ENCODE peak calls at places on chromosomes 7 and 10, in four cellular contexts. X is cardiac fibroblast, Y is A549, A is glutamatergic neuron. T is an unnamed sample.
A peak's percentile ranks its signal among the peaks of the same experiment; 100 is the strongest.

GRCh38 chr10:90218846-90219245 is 517.5 kb downstream of the KIF20B start:
- DNase-seq in X (no peak), Y (no peak), A (no peak), T (no peak)

GRCh38 chr7:7521259-7521658 is 14.4 kb downstream of the COL28A1 start:
- DNase-seq in X (no peak), Y (peak; percentile 37), A (no peak), T (no peak)

GRCh38 chr10:31999261-31999660 is 57.0 kb downstream of the KIF5B start:
- DNase-seq in X (no peak), Y (no peak), A (no peak), T (no peak)

GRCh38 chr10:60280475-60280874 is 109.2 kb downstream of the ANK3 start:
- DNase-seq in X (no peak), Y (no peak), A (no peak), T (no peak)

GRCh38 chr10:14648042-14648765 is 126.5 kb downstream of the FAM107B start:
- DNase-seq in X (peak; percentile 51), Y (no peak), A (peak; percentile 48), T (no peak)

GRCh38 chr10:127085957-127086356 is 110.4 kb downstream of the INSYN2A start:
- DNase-seq in X (no peak), Y (no peak), A (no peak), T (no peak)

GRCh38 chr7:143882611-143883078 is 19.3 kb downstream of the TCAF1 start:
- DNase-seq in X (peak; percentile 51), Y (no peak), A (peak; percentile 90), T (no peak)

GRCh38 chr7:22647451-22648257 is 79.3 kb upstream of the IL6 start:
- DNase-seq in X (peak; percentile 93), Y (no peak), A (no peak), T (peak; percentile 38)

GRCh38 chr10:132616170-132616994 is 78.8 kb downstream of the INPP5A start:
- DNase-seq in X (no peak), Y (no peak), A (no peak), T (no peak)

GRCh38 chr10:130648807-130649206 is 512.6 kb downstream of the GLRX3 start:
- DNase-seq in X (no peak), Y (no peak), A (no peak), T (no peak)

GRCh38 chr10:132103116-132103910 is 37.6 kb downstream of the JAKMIP3 start:
- DNase-seq in X (no peak), Y (no peak), A (no peak), T (no peak)

GRCh38 chr7:129853661-129854268 is 99.0 kb downstream of the UBE2H start:
- DNase-seq in X (peak; percentile 72), Y (peak; percentile 27), A (no peak), T (peak; percentile 97)

GRCh38 chr10:30027057-30028005 is 32.1 kb downstream of the JCAD start:
- DNase-seq in X (no peak), Y (peak; percentile 32), A (no peak), T (peak; percentile 88)

GRCh38 chr10:127034224-127034623 is 129.0 kb downstream of the DOCK1 start:
- DNase-seq in X (no peak), Y (no peak), A (no peak), T (no peak)

GRCh38 chr10:4240641-4241197 is 455.7 kb upstream of the KLF6 start:
- DNase-seq in X (peak; percentile 88), Y (no peak), A (no peak), T (no peak)

GRCh38 chr10:99235469-99235871 is at the start of gene HPSE2:
- DNase-seq in X (no peak), Y (no peak), A (no peak), T (no peak)

GRCh38 chr7:81482600-81483186 is 287.2 kb downstream of the HGF start:
- DNase-seq in X (peak; percentile 70), Y (peak; percentile 57), A (no peak), T (peak; percentile 22)

GRCh38 chr7:4575254-4575653 is 106.8 kb upstream of the FOXK1 start:
- DNase-seq in X (no peak), Y (no peak), A (no peak), T (no peak)

GRCh38 chr10:47035447-47036337 is 124.5 kb downstream of the PTPN20 start:
- DNase-seq in X (no peak), Y (no peak), A (no peak), T (no peak)

GRCh38 chr10:28984431-28984830 is 304.4 kb upstream of the LYZL1 start:
- DNase-seq in X (peak; percentile 93), Y (peak; percentile 76), A (no peak), T (peak; percentile 99)

GRCh38 chr7:8817448-8818036 is 384.1 kb downstream of the NXPH1 start:
- DNase-seq in X (no peak), Y (no peak), A (no peak), T (no peak)

GRCh38 chr7:105611856-105612775 is 30.8 kb upstream of the EFCAB10 start:
- DNase-seq in X (peak; percentile 41), Y (no peak), A (no peak), T (no peak)

GRCh38 chr10:74310652-74311257 is 159.7 kb downstream of the ADK start:
- DNase-seq in X (no peak), Y (no peak), A (no peak), T (no peak)

DNA sequence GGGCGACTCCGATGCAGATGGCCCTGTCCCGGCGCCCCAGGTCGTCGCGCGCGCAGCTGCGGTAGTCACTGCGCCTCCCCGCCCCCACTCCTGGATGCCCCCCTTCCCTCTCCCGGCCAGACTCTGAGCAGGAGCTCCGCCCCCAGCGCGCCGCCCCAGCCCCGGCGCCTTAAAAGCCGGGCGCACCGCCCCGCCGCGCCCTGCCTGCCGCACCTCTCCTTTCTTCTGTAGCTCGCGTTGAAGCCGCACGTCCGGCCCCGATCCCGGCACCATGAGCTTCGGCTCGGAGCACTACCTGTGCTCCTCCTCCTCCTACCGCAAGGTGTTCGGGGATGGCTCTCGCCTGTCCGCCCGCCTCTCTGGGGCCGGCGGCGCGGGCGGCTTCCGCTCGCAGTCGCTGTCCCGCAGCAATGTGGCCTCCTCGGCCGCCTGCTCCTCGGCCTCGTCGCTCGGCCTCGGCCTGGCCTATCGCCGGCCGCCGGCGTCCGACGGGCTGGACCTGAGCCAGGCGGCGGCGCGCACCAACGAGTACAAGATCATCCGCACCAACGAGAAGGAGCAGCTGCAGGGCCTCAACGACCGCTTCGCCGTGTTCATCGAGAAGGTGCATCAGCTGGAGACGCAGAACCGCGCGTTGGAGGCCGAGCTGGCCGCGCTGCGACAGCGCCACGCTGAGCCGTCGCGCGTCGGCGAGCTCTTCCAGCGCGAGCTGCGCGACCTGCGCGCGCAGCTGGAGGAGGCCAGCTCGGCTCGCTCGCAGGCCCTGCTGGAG is at the start of gene INA:
- DNase-seq in X (peak; percentile 23), Y (peak; percentile 76), A (peak; percentile 92), T (no peak)
- TF ChIP-seq CTCF in X (no peak), Y (peak; percentile 23), A (peak; percentile 20), T (no peak)

GRCh38 chr10:123165445-123166072 is 11.4 kb downstream of the BUB3 start:
- DNase-seq in X (no peak), Y (no peak), A (no peak), T (no peak)
- TF ChIP-seq CTCF in X (no peak), Y (no peak), A (no peak), T (no peak)

GRCh38 chr7:121623130-121623872 is 227.2 kb upstream of the FAM3C start:
- DNase-seq in X (no peak), Y (no peak), A (no peak), T (no peak)

GRCh38 chr7:121620953-121621606 is 225.0 kb upstream of the FAM3C start:
- DNase-seq in X (no peak), Y (no peak), A (no peak), T (no peak)

GRCh38 chr7:121620206-121620605 is 224.1 kb upstream of the FAM3C start:
- DNase-seq in X (no peak), Y (no peak), A (no peak), T (no peak)

GRCh38 chr7:121624922-121625321 is 228.8 kb upstream of the FAM3C start:
- DNase-seq in X (peak; percentile 59), Y (no peak), A (no peak), T (no peak)

DNA sequence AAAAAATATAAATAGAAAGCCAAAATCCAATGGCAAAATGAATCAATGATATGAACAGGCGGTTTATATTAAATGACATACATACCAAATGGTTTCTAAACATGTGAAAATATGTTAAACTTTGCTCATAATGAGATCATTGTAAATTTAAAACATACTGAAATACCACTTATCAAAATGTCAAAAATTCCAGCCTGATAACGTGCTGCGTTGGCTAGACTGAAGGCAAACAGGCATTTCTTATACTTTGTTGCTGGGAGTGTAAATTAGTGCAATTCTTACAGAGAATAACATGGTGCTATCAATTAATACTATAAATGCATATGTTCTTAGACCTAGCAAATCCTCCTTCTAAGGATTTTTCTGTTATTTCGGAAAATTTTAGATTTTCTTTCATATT is 225.8 kb upstream of the FAM3C start:
- DNase-seq in X (no peak), Y (no peak), A (no peak), T (no peak)
- TF ChIP-seq CTCF in X (no peak), Y (no peak), A (no peak), T (no peak)

GRCh38 chr7:152859781-152860191 is 100.2 kb downstream of the ACTR3B start:
- DNase-seq in X (peak; percentile 7), Y (peak; percentile 49), A (no peak), T (peak; percentile 27)
- TF ChIP-seq CTCF in X (no peak), Y (peak; percentile 29), A (peak; percentile 13), T (no peak)

GRCh38 chr10:63467833-63468232 is 2.1 kb upstream of the JMJD1C start:
- DNase-seq in X (no peak), Y (no peak), A (no peak), T (no peak)

GRCh38 chr10:63464402-63465292 is 1.1 kb downstream of the JMJD1C start:
- DNase-seq in X (peak; percentile 46), Y (peak; percentile 19), A (no peak), T (peak; percentile 38)

GRCh38 chr10:63462442-63462841 is 3.3 kb downstream of the JMJD1C start:
- DNase-seq in X (no peak), Y (no peak), A (no peak), T (no peak)

GRCh38 chr10:63466168-63466935 is 575 bp upstream of the JMJD1C start:
- DNase-seq in X (peak; percentile 72), Y (peak; percentile 70), A (no peak), T (peak; percentile 70)

DNA sequence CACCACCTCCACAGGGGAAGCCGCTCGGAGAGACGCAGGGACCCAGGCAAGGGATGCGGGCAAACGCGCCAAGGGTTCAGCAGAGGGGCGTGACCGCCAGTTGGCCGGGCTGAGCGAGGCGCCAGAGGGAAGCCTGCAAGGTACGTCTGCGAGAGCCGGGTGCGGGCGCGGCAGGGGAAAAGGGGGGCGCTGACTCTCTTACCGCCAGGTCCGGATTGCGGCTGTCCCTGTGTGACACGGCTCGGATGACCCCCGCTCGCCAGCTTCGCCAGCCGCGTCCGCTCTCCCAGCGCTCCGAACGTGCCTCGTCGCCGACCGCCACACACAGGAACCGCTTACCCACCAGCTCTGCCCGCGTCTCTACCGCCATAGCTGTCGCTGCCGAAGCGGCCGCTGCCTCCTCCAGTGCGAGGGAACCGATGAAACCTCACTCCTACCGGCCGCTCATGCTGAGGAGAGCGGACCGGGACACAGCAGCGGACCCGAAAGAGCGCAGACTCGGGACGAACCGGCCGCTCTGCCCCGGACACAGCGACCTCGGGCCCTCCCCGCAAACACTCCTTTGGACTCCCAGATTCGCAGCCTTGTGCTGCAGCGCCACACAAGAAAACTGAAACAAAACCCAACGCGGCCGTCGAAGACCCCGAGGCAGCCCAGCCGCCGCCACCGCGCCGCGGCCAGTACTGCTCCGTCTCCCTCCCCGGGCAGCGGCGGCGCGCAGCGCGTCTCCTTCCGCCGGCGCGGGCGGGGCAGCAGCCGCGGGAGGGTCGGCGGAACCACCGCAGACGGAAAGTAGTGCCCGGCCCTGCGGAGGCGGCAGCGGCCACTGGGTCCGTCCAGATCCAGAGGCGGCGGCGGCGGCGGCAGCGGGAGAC is at the start of gene JMJD1C:
- DNase-seq in X (peak; percentile 80), Y (peak; percentile 89), A (peak; percentile 87), T (peak; percentile 75)
- TF ChIP-seq CTCF in X (no peak), Y (no peak), A (no peak), T (no peak)

GRCh38 chr7:35036361-35037171 is 719 bp downstream of the DPY19L1 start:
- DNase-seq in X (peak; percentile 68), Y (peak; percentile 59), A (peak; percentile 72), T (peak; percentile 54)
- TF ChIP-seq CTCF in X (no peak), Y (no peak), A (no peak), T (no peak)

T was measured in MCF 10A.